ENCODE peak calls at places on chromosomes 13 and 19, in nine cellular contexts. One of them, this sample, is unnamed.

GRCh38 chr19:56126983-56127780 is 6.1 kb upstream of the ZNF787 start:
- DNase-seq in CD4-positive, alpha-beta memory T cell: no peak
- DNase-seq in PC-3: no peak
- DNase-seq in CD8-positive, alpha-beta T cell: no peak
- DNase-seq in tibial artery: no peak
- DNase-seq in SK-N-SH: no peak
- DNase-seq in transverse colon: no peak
- DNase-seq in esophagus squamous epithelium: no peak
- DNase-seq in HCT116: no peak
- DNase-seq in this sample: no peak

GRCh38 chr13:33526718-33527117 is 241.2 kb upstream of the STARD13 start:
- DNase-seq in PC-3: no peak
- DNase-seq in CD4-positive, alpha-beta memory T cell: no peak
- DNase-seq in SK-N-SH: no peak
- DNase-seq in transverse colon: no peak
- DNase-seq in tibial artery: no peak
- DNase-seq in HCT116: no peak
- DNase-seq in esophagus squamous epithelium: no peak
- DNase-seq in CD8-positive, alpha-beta T cell: no peak
- DNase-seq in this sample: no peak

GRCh38 chr13:40498461-40498860 is 168.0 kb downstream of the FOXO1 start:
- DNase-seq in PC-3: no peak
- DNase-seq in HCT116: no peak
- DNase-seq in esophagus squamous epithelium: no peak
- DNase-seq in CD8-positive, alpha-beta T cell: no peak
- DNase-seq in tibial artery: no peak
- DNase-seq in CD4-positive, alpha-beta memory T cell: no peak
- DNase-seq in SK-N-SH: no peak
- DNase-seq in transverse colon: no peak
- DNase-seq in this sample: no peak

GRCh38 chr13:112965103-112965502 is 3.9 kb upstream of the MCF2L start:
- DNase-seq in SK-N-SH: no peak
- DNase-seq in CD8-positive, alpha-beta T cell: no peak
- DNase-seq in tibial artery: peak; percentile 32
- DNase-seq in CD4-positive, alpha-beta memory T cell: no peak
- DNase-seq in PC-3: no peak
- DNase-seq in HCT116: no peak
- DNase-seq in esophagus squamous epithelium: no peak
- DNase-seq in transverse colon: peak; percentile 8
- DNase-seq in this sample: no peak

GRCh38 chr13:108961542-108962125 is 332.2 kb downstream of the MYO16 start:
- DNase-seq in SK-N-SH: peak; percentile 63
- DNase-seq in tibial artery: no peak
- DNase-seq in esophagus squamous epithelium: no peak
- DNase-seq in CD8-positive, alpha-beta T cell: no peak
- DNase-seq in HCT116: peak; percentile 31
- DNase-seq in PC-3: peak; percentile 67
- DNase-seq in CD4-positive, alpha-beta memory T cell: peak; percentile 55
- DNase-seq in transverse colon: no peak
- DNase-seq in this sample: no peak

GRCh38 chr13:79642596-79642995 is 161.6 kb downstream of the NDFIP2 start:
- DNase-seq in CD8-positive, alpha-beta T cell: no peak
- DNase-seq in PC-3: no peak
- DNase-seq in SK-N-SH: no peak
- DNase-seq in tibial artery: no peak
- DNase-seq in transverse colon: no peak
- DNase-seq in esophagus squamous epithelium: no peak
- DNase-seq in CD4-positive, alpha-beta memory T cell: no peak
- DNase-seq in HCT116: no peak
- DNase-seq in this sample: no peak

GRCh38 chr13:19781526-19781925 is 1.2 kb downstream of the PSPC1 start:
- DNase-seq in CD8-positive, alpha-beta T cell: no peak
- DNase-seq in PC-3: peak; percentile 13
- DNase-seq in HCT116: no peak
- DNase-seq in tibial artery: no peak
- DNase-seq in esophagus squamous epithelium: no peak
- DNase-seq in CD4-positive, alpha-beta memory T cell: no peak
- DNase-seq in SK-N-SH: peak; percentile 10
- DNase-seq in transverse colon: no peak
- DNase-seq in this sample: no peak

GRCh38 chr13:30119476-30119875 is 187.9 kb downstream of the KATNAL1 start:
- DNase-seq in HCT116: no peak
- DNase-seq in CD8-positive, alpha-beta T cell: peak; percentile 16
- DNase-seq in PC-3: peak; percentile 82
- DNase-seq in esophagus squamous epithelium: no peak
- DNase-seq in transverse colon: peak; percentile 30
- DNase-seq in SK-N-SH: no peak
- DNase-seq in tibial artery: no peak
- DNase-seq in CD4-positive, alpha-beta memory T cell: peak; percentile 23
- DNase-seq in this sample: no peak

GRCh38 chr13:52845766-52846566 is 2.5 kb downstream of the PCDH8 start:
- DNase-seq in SK-N-SH: peak; percentile 88
- DNase-seq in CD4-positive, alpha-beta memory T cell: no peak
- DNase-seq in CD8-positive, alpha-beta T cell: no peak
- DNase-seq in transverse colon: peak; percentile 55
- DNase-seq in tibial artery: no peak
- DNase-seq in HCT116: no peak
- DNase-seq in esophagus squamous epithelium: no peak
- DNase-seq in PC-3: no peak
- DNase-seq in this sample: peak; percentile 65

GRCh38 chr13:105466376-105466775 is 1069.1 kb downstream of the EFNB2 start:
- DNase-seq in HCT116: no peak
- DNase-seq in PC-3: no peak
- DNase-seq in esophagus squamous epithelium: no peak
- DNase-seq in transverse colon: no peak
- DNase-seq in tibial artery: no peak
- DNase-seq in SK-N-SH: no peak
- DNase-seq in CD4-positive, alpha-beta memory T cell: no peak
- DNase-seq in CD8-positive, alpha-beta T cell: no peak
- DNase-seq in this sample: no peak

GRCh38 chr19:28166025-28166424 is 1046.9 kb downstream of the UQCRFS1 start:
- DNase-seq in CD8-positive, alpha-beta T cell: no peak
- DNase-seq in tibial artery: no peak
- DNase-seq in SK-N-SH: no peak
- DNase-seq in transverse colon: no peak
- DNase-seq in esophagus squamous epithelium: no peak
- DNase-seq in HCT116: no peak
- DNase-seq in CD4-positive, alpha-beta memory T cell: no peak
- DNase-seq in PC-3: no peak
- DNase-seq in this sample: no peak

GRCh38 chr13:94480672-94481145 is 1.2 kb upstream of the DCT start:
- DNase-seq in CD4-positive, alpha-beta memory T cell: no peak
- DNase-seq in esophagus squamous epithelium: no peak
- DNase-seq in SK-N-SH: no peak
- DNase-seq in HCT116: no peak
- DNase-seq in PC-3: no peak
- DNase-seq in CD8-positive, alpha-beta T cell: no peak
- DNase-seq in tibial artery: no peak
- DNase-seq in transverse colon: no peak
- DNase-seq in this sample: peak; percentile 36

GRCh38 chr19:18122860-18123795 is 25.6 kb downstream of the MAST3 start:
- DNase-seq in tibial artery: no peak
- DNase-seq in HCT116: no peak
- DNase-seq in SK-N-SH: no peak
- DNase-seq in CD8-positive, alpha-beta T cell: no peak
- DNase-seq in esophagus squamous epithelium: no peak
- DNase-seq in PC-3: no peak
- DNase-seq in transverse colon: no peak
- DNase-seq in CD4-positive, alpha-beta memory T cell: no peak
- DNase-seq in this sample: peak; percentile 69

GRCh38 chr19:55116232-55117062 is 990 bp downstream of the PPP1R12C start:
- DNase-seq in SK-N-SH: peak; percentile 86
- DNase-seq in HCT116: no peak
- DNase-seq in esophagus squamous epithelium: no peak
- DNase-seq in PC-3: peak; percentile 56
- DNase-seq in transverse colon: peak; percentile 69
- DNase-seq in CD8-positive, alpha-beta T cell: peak; percentile 34
- DNase-seq in CD4-positive, alpha-beta memory T cell: peak; percentile 35
- DNase-seq in tibial artery: peak; percentile 84
- DNase-seq in this sample: peak; percentile 87

GRCh38 chr19:31533114-31533513 is 183.9 kb upstream of the TSHZ3 start:
- DNase-seq in transverse colon: no peak
- DNase-seq in SK-N-SH: no peak
- DNase-seq in CD4-positive, alpha-beta memory T cell: no peak
- DNase-seq in esophagus squamous epithelium: no peak
- DNase-seq in tibial artery: no peak
- DNase-seq in CD8-positive, alpha-beta T cell: no peak
- DNase-seq in PC-3: no peak
- DNase-seq in HCT116: no peak
- DNase-seq in this sample: no peak

GRCh38 chr13:97834255-97834654 is 119.2 kb upstream of the IPO5 start:
- DNase-seq in SK-N-SH: no peak
- DNase-seq in PC-3: no peak
- DNase-seq in esophagus squamous epithelium: no peak
- DNase-seq in CD8-positive, alpha-beta T cell: no peak
- DNase-seq in tibial artery: no peak
- DNase-seq in transverse colon: no peak
- DNase-seq in HCT116: no peak
- DNase-seq in CD4-positive, alpha-beta memory T cell: no peak
- DNase-seq in this sample: no peak

GRCh38 chr13:73939603-73940002 is 194.6 kb downstream of the KLF12 start:
- DNase-seq in esophagus squamous epithelium: no peak
- DNase-seq in tibial artery: no peak
- DNase-seq in CD4-positive, alpha-beta memory T cell: no peak
- DNase-seq in transverse colon: no peak
- DNase-seq in HCT116: no peak
- DNase-seq in CD8-positive, alpha-beta T cell: no peak
- DNase-seq in PC-3: no peak
- DNase-seq in SK-N-SH: no peak
- DNase-seq in this sample: no peak

GRCh38 chr19:58108546-58108817 is 10.5 kb upstream of the ZSCAN18 start:
- DNase-seq in CD8-positive, alpha-beta T cell: no peak
- DNase-seq in tibial artery: no peak
- DNase-seq in CD4-positive, alpha-beta memory T cell: no peak
- DNase-seq in SK-N-SH: no peak
- DNase-seq in HCT116: no peak
- DNase-seq in esophagus squamous epithelium: no peak
- DNase-seq in PC-3: no peak
- DNase-seq in transverse colon: no peak
- DNase-seq in this sample: no peak
- H3K9me3 ChIP-seq in CD8-positive, alpha-beta T cell: peaks cover 46% of the 10 kb centered on the region
- H3K9me3 ChIP-seq in tibial artery: peaks cover 89% of the 10 kb centered on the region
- H3K9me3 ChIP-seq in CD4-positive, alpha-beta memory T cell: peaks cover 45% of the 10 kb centered on the region
- H3K9me3 ChIP-seq in SK-N-SH: peaks cover 24% of the 10 kb centered on the region
- H3K9me3 ChIP-seq in HCT116: peaks cover 22% of the 10 kb centered on the region
- H3K9me3 ChIP-seq in esophagus squamous epithelium: no peaks in the 10 kb centered on the region
- H3K9me3 ChIP-seq in PC-3: peaks cover 55% of the 10 kb centered on the region
- H3K9me3 ChIP-seq in transverse colon: peaks cover 82% of the 10 kb centered on the region
- H3K9me3 ChIP-seq in this sample: peaks cover 15% of the 10 kb centered on the region

DNA sequence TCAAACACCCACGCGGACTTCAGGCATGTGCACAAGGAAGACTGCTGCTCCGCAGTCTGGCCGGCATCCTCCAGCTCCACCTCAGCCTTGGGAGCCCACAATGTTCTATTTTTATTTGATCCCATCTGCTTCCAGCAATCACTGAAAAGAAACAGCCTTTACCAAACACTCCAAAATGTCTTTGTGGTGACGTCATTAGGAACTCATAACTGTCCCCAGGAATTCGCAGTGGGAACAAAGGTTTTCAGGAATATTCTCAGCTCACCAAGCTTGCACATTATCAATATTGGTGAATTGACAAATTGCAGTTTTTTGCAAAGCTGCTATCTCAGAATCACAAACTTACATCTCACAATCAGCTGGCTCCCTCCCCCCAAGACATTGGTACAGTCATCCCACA is 15.2 kb upstream of the ZNF841 start:
- DNase-seq in transverse colon: no peak
- DNase-seq in CD4-positive, alpha-beta memory T cell: no peak
- DNase-seq in PC-3: no peak
- DNase-seq in HCT116: no peak
- DNase-seq in CD8-positive, alpha-beta T cell: no peak
- DNase-seq in SK-N-SH: no peak
- DNase-seq in esophagus squamous epithelium: no peak
- DNase-seq in tibial artery: no peak
- DNase-seq in this sample: no peak
- H3K9me3 ChIP-seq in transverse colon: peaks cover 76% of the 10 kb centered on the region
- H3K9me3 ChIP-seq in CD4-positive, alpha-beta memory T cell: peaks cover 72% of the 10 kb centered on the region
- H3K9me3 ChIP-seq in PC-3: peaks cover 88% of the 10 kb centered on the region
- H3K9me3 ChIP-seq in HCT116: peaks cover 34% of the 10 kb centered on the region
- H3K9me3 ChIP-seq in CD8-positive, alpha-beta T cell: peaks cover 73% of the 10 kb centered on the region
- H3K9me3 ChIP-seq in SK-N-SH: peaks cover 21% of the 10 kb centered on the region
- H3K9me3 ChIP-seq in esophagus squamous epithelium: peaks cover 18% of the 10 kb centered on the region
- H3K9me3 ChIP-seq in tibial artery: peaks cover 85% of the 10 kb centered on the region
- H3K9me3 ChIP-seq in this sample: peaks cover 19% of the 10 kb centered on the region

GRCh38 chr13:110965755-110966134 is 50.9 kb upstream of the ANKRD10 start:
- DNase-seq in HCT116: no peak
- DNase-seq in CD4-positive, alpha-beta memory T cell: no peak
- DNase-seq in tibial artery: no peak
- DNase-seq in esophagus squamous epithelium: no peak
- DNase-seq in transverse colon: no peak
- DNase-seq in CD8-positive, alpha-beta T cell: no peak
- DNase-seq in PC-3: no peak
- DNase-seq in SK-N-SH: no peak
- DNase-seq in this sample: no peak
- H3K9me3 ChIP-seq in HCT116: no peaks in the 10 kb centered on the region
- H3K9me3 ChIP-seq in CD4-positive, alpha-beta memory T cell: peaks cover 7% of the 10 kb centered on the region
- H3K9me3 ChIP-seq in tibial artery: peaks cover 13% of the 10 kb centered on the region
- H3K9me3 ChIP-seq in esophagus squamous epithelium: no peaks in the 10 kb centered on the region
- H3K9me3 ChIP-seq in transverse colon: peaks cover 6% of the 10 kb centered on the region
- H3K9me3 ChIP-seq in CD8-positive, alpha-beta T cell: no peaks in the 10 kb centered on the region
- H3K9me3 ChIP-seq in PC-3: no peaks in the 10 kb centered on the region
- H3K9me3 ChIP-seq in SK-N-SH: peaks cover 3% of the 10 kb centered on the region
- H3K9me3 ChIP-seq in this sample: peaks cover 5% of the 10 kb centered on the region

DNA sequence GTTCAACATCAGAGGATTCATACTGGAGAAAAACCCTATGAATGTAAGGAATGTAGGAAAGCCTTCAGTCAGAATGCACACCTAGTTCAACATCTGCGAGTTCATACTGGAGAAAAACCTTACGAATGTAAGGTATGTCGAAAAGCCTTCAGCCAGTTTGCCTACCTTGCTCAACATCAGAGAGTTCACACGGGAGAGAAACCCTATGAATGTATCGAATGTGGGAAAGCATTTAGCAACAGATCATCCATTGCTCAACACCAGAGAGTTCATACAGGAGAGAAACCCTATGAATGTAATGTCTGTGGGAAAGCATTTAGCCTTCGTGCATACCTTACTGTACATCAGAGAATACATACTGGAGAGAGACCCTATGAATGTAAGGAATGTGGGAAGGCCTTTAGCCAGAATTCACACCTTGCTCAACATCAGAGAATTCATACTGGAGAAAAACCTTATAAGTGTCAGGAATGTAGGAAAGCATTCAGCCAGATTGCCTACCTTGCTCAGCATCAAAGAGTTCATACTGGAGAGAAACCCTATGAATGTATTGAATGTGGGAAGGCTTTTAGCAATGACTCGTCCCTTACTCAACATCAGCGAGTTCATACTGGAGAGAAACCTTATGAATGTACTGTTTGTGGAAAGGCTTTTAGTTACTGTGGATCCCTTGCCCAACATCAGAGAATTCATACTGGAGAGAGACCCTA is 15.4 kb downstream of the ZNF570 start:
- DNase-seq in esophagus squamous epithelium: no peak
- DNase-seq in SK-N-SH: no peak
- DNase-seq in tibial artery: no peak
- DNase-seq in PC-3: no peak
- DNase-seq in CD8-positive, alpha-beta T cell: no peak
- DNase-seq in HCT116: no peak
- DNase-seq in transverse colon: no peak
- DNase-seq in CD4-positive, alpha-beta memory T cell: no peak
- DNase-seq in this sample: no peak
- H3K9me3 ChIP-seq in esophagus squamous epithelium: peaks cover 4% of the 10 kb centered on the region
- H3K9me3 ChIP-seq in SK-N-SH: peaks cover 59% of the 10 kb centered on the region
- H3K9me3 ChIP-seq in tibial artery: peaks cover 98% of the 10 kb centered on the region
- H3K9me3 ChIP-seq in PC-3: peaks cover 17% of the 10 kb centered on the region
- H3K9me3 ChIP-seq in CD8-positive, alpha-beta T cell: peaks cover 69% of the 10 kb centered on the region
- H3K9me3 ChIP-seq in HCT116: peaks cover 8% of the 10 kb centered on the region
- H3K9me3 ChIP-seq in transverse colon: peaks cover 95% of the 10 kb centered on the region
- H3K9me3 ChIP-seq in CD4-positive, alpha-beta memory T cell: peaks cover 64% of the 10 kb centered on the region
- H3K9me3 ChIP-seq in this sample: peaks cover 22% of the 10 kb centered on the region

This sample was measured in right cardiac atrium.